ENCODE peak calls at places on chromosomes 3 and 15, in nine cellular contexts. O, N, W, V, X, G, C, J and F are unnamed samples.

GRCh38 chr3:52455283-52456168 is at the start of gene NISCH:
- DNase-seq in X (peak), V (peak), W (peak), J (peak), C (no peak), G (peak), O (peak), N (peak), F (peak)

GRCh38 chr3:129699635-129700034 is 93.2 kb upstream of the PLXND1 start:
- DNase-seq in N (no peak), V (no peak), G (no peak), C (no peak), J (no peak), O (no peak), X (peak), W (no peak), F (no peak)

GRCh38 chr15:99305761-99306505 is 54.7 kb downstream of the LRRC28 start:
- DNase-seq in G (no peak), J (no peak), V (no peak), X (peak), O (peak), W (peak), N (no peak), C (no peak), F (no peak)

GRCh38 chr15:72784233-72784876 is 797 bp upstream of the ADPGK start:
- DNase-seq in W (peak), V (no peak), X (peak), N (no peak), O (no peak), G (no peak), C (peak), J (no peak), F (no peak)

GRCh38 chr15:67024322-67024997 is 40.9 kb upstream of the SMAD3 start:
- DNase-seq in O (peak), C (peak), J (peak), N (peak), G (peak), X (peak), V (no peak), W (peak), F (no peak)

GRCh38 chr15:42289166-42289565 is 15.9 kb upstream of the TMEM87A start:
- DNase-seq in W (no peak), N (no peak), J (no peak), O (no peak), X (no peak), V (no peak), C (no peak), G (no peak), F (no peak)

GRCh38 chr15:85047271-85047948 is 65.8 kb downstream of the PDE8A start:
- DNase-seq in V (no peak), G (no peak), N (peak), W (peak), O (no peak), J (no peak), C (peak), X (peak), F (no peak)

GRCh38 chr3:193746832-193747231 is 153.8 kb downstream of the OPA1 start:
- DNase-seq in J (no peak), O (no peak), V (no peak), C (no peak), N (no peak), X (no peak), G (no peak), W (no peak), F (no peak)

GRCh38 chr3:193945126-193945525 is 190.8 kb upstream of the HES1 start:
- DNase-seq in C (no peak), J (no peak), G (no peak), X (peak), N (no peak), V (no peak), W (no peak), O (no peak), F (no peak)

GRCh38 chr3:78153973-78154372 is 1114.1 kb downstream of the ROBO2 start:
- DNase-seq in N (no peak), X (no peak), J (no peak), G (no peak), C (no peak), O (no peak), W (no peak), V (no peak), F (no peak)

GRCh38 chr3:33826688-33827087 is 28.3 kb downstream of the PDCD6IP start:
- DNase-seq in V (no peak), C (no peak), G (no peak), N (no peak), O (no peak), W (no peak), J (no peak), X (no peak), F (no peak)

GRCh38 chr3:137035631-137036030 is 77.8 kb downstream of the IL20RB start:
- DNase-seq in N (no peak), C (no peak), X (peak), W (no peak), G (no peak), V (no peak), O (no peak), J (no peak), F (no peak)

GRCh38 chr3:113514265-113514769 is 639 bp downstream of the SPICE1 start:
- DNase-seq in O (no peak), V (no peak), X (no peak), N (no peak), W (no peak), G (no peak), J (no peak), C (no peak), F (no peak)

GRCh38 chr3:104810896-104811295 is 555.8 kb upstream of the ALCAM start:
- DNase-seq in N (no peak), G (no peak), W (peak), C (no peak), X (no peak), J (no peak), V (no peak), O (peak), F (no peak)

GRCh38 chr3:138063416-138063815 is 52.0 kb downstream of the DZIP1L start:
- DNase-seq in X (peak), V (no peak), J (no peak), G (no peak), N (no peak), W (no peak), O (no peak), C (no peak), F (no peak)

GRCh38 chr3:171556133-171556532 is 95.9 kb upstream of the TNIK start:
- DNase-seq in V (no peak), G (no peak), X (no peak), C (no peak), O (no peak), W (no peak), J (no peak), N (no peak), F (no peak)

GRCh38 chr3:128297401-128298138 is 144.3 kb downstream of the EEFSEC start:
- DNase-seq in N (peak), G (no peak), W (peak), V (no peak), C (peak), O (peak), J (no peak), X (no peak), F (no peak)

GRCh38 chr3:133472242-133472641 is 72.4 kb downstream of the BFSP2 start:
- DNase-seq in G (no peak), C (no peak), O (no peak), X (peak), J (no peak), N (no peak), W (peak), V (no peak), F (no peak)

GRCh38 chr15:85499498-85499897 is 119.1 kb downstream of the AKAP13 start:
- DNase-seq in G (no peak), C (peak), V (no peak), W (no peak), J (no peak), X (no peak), N (no peak), O (no peak), F (no peak)

GRCh38 chr15:50358805-50359204 is 3.8 kb upstream of the GABPB1 start:
- DNase-seq in N (no peak), G (no peak), V (no peak), X (peak), J (no peak), W (no peak), C (no peak), O (no peak), F (no peak)

GRCh38 chr15:66760968-66761722 is 59.1 kb downstream of the SMAD6 start:
- DNase-seq in N (no peak), G (no peak), V (no peak), X (no peak), W (no peak), O (no peak), C (no peak), J (peak), F (peak)

GRCh38 chr15:75043509-75044257 is 20.3 kb downstream of the PPCDC start:
- DNase-seq in G (peak), W (peak), X (no peak), O (peak), C (no peak), J (peak), V (no peak), N (peak), F (peak)

GRCh38 chr15:101456079-101456791 is 33.3 kb downstream of the PCSK6 start:
- DNase-seq in C (no peak), G (no peak), O (no peak), V (no peak), W (no peak), N (no peak), X (no peak), J (no peak), F (peak)
- H3K4me3 ChIP-seq in C (no peak), G (no peak), O (no peak), V (no peak), W (no peak), N (no peak), X (no peak), J (no peak), F (no peak)

GRCh38 chr3:66473181-66473580 is 27.6 kb downstream of the LRIG1 start:
- DNase-seq in V (no peak), X (no peak), C (no peak), J (no peak), N (no peak), G (no peak), O (no peak), W (no peak), F (no peak)
- H3K4me3 ChIP-seq in V (peak), X (no peak), C (no peak), J (no peak), N (no peak), G (no peak), O (peak), W (no peak), F (no peak)

DNA sequence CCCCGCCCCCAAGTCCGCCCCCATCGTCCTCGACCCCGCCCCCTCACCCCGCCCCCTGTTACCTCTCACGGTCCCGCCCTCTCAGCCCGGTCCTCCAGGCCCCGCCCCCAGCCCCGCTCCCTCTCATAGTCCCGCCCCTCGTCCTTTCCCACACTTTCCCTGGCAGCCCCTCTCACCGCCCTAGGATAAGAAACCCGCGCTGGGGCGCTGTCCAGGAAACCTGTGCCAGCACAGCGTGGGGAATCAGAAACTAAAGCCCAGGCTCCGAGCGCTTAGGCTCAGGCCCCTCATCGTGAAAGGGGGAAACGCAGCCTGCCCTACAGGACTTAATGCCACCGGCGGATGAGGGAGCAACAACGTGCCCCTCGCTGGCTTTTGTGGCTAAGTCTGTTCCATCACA is 20.9 kb downstream of the TRPM1 start:
- DNase-seq in W (peak), N (no peak), C (no peak), G (no peak), X (peak), J (peak), O (peak), V (no peak), F (no peak)
- H3K4me3 ChIP-seq in W (no peak), N (no peak), C (peak), G (no peak), X (peak), J (peak), O (peak), V (no peak), F (no peak)

DNA sequence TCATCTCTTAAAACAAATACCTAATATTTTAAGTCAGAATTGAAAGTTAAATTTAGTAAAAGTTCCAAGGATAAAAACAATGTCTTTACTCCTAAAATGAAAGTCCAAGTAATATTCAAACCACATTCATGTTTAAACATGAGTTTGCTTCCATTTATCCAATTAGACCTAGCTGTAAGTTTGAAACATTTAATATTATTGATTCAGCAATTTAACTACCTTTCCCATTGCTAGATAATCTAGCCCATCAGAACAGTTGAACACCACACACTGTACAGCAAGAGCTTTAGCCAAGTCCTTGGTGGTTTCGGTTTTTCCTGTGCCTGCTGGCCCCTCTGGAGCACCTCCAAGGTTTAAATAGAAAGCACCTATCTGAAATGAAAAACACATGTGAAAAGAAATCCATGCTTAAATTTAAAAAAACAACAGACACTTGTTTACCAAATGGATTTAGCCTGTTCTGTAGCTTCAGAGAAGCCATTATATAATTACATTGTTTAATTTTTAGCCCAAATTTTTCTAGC is 97.8 kb downstream of the DNAH12 start:
- DNase-seq in W (no peak), V (no peak), N (no peak), O (no peak), X (no peak), C (no peak), G (no peak), J (no peak), F (no peak)
- H3K4me3 ChIP-seq in W (no peak), V (no peak), N (no peak), O (no peak), X (no peak), C (no peak), G (no peak), J (no peak), F (no peak)

GRCh38 chr3:56725175-56725574 is 42.1 kb upstream of the TASOR start:
- DNase-seq in G (no peak), X (no peak), C (no peak), W (no peak), O (no peak), J (no peak), N (no peak), V (peak), F (no peak)
- H3K4me3 ChIP-seq in G (no peak), X (no peak), C (no peak), W (no peak), O (no peak), J (no peak), N (no peak), V (no peak), F (no peak)

GRCh38 chr3:192516850-192517249 is 210.5 kb downstream of the FGF12 start:
- DNase-seq in C (no peak), G (no peak), X (no peak), O (no peak), N (no peak), V (no peak), W (no peak), J (no peak), F (no peak)

GRCh38 chr3:192514754-192515660 is 212.3 kb downstream of the FGF12 start:
- DNase-seq in W (peak), N (no peak), O (peak), X (peak), C (no peak), J (peak), V (no peak), G (peak), F (peak)

GRCh38 chr3:192515661-192516040 is 211.7 kb downstream of the FGF12 start:
- DNase-seq in X (peak), V (no peak), N (no peak), O (no peak), W (no peak), J (no peak), G (no peak), C (no peak), F (no peak)

DNA sequence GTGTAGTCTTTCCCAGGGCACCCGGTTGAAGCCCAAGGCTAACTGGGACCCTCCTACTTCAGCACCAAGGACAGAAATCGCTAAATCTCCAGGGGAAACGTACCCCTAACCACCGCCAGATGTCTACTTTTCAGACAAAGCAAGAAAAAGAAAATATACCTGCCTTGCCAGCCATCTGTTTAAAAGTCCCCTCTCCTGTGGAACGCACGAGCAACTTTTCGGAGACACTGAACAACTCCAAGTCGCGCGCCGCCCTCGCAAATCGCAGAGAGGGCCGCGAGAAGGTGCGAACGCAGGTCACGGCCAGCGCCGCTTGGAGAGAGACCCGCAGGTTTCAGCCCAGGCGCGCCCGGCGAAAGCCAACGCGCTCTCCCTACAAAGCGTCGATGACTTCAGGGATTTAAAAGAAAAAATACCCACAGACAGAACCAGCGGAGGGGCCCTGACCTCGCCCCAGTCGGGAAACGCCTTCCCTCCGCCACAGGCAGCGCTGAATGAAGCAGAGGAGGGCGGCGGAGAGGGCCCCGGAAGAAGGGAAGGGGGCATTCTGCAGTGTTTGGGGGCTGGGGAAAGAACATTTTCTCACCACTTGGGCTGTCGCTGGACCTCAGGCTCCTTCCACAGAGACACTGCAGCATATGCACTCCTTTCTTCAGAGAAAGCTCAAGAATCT is 213.1 kb downstream of the FGF12 start:
- DNase-seq in C (peak), X (peak), O (no peak), J (peak), G (no peak), N (no peak), W (peak), V (no peak), F (peak)
- H3K4me3 ChIP-seq in C (no peak), X (peak), O (peak), J (peak), G (peak), N (no peak), W (peak), V (no peak), F (no peak)

DNA sequence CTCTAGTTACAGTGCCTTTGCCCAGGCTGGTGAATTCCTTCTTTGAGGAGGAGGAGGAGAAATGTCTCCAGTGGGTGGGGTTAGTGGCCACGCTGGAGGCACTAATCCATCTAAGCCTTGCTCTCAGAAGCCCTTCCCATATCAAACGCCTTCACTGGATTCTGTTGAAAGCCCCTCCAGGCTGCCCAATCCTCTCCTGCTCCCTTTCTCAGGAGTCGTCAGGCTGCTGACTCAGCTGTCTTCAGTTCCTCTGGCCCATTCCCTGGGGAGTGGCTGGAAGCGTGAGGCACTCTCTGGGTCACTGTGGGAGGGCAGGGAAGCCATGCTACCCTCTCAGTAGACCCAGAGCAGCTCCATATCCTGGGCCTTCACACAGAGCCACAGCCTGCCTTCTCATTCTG is 2.7 kb downstream of the AP2M1 start:
- DNase-seq in N (no peak), W (no peak), V (no peak), J (no peak), G (no peak), C (no peak), X (peak), O (no peak), F (peak)
- H3K4me3 ChIP-seq in N (no peak), W (no peak), V (no peak), J (peak), G (peak), C (peak), X (no peak), O (peak), F (no peak)